ENCODE peak calls at places on chromosomes 13 and 19, in nine cellular contexts. One of them, this sample, is unnamed.

GRCh38 chr19:18291590-18292459 is 10.4 kb upstream of the JUND start:
- DNase-seq in NCI-H510A: peak
- DNase-seq in AG20443: peak
- DNase-seq in naive thymus-derived CD8-positive, alpha-beta T cell: peak
- DNase-seq in kidney glomerular epithelial cell: peak
- DNase-seq in GM12878: no peak
- DNase-seq in HS-5: no peak
- DNase-seq in Caco-2: peak
- DNase-seq in COR-L47: peak
- DNase-seq in this sample: peak

GRCh38 chr19:3125900-3126524 is 9.8 kb upstream of the GNA15 start:
- DNase-seq in AG20443: peak
- DNase-seq in NCI-H510A: peak
- DNase-seq in kidney glomerular epithelial cell: peak
- DNase-seq in HS-5: no peak
- DNase-seq in GM12878: no peak
- DNase-seq in naive thymus-derived CD8-positive, alpha-beta T cell: peak
- DNase-seq in Caco-2: peak
- DNase-seq in COR-L47: peak
- DNase-seq in this sample: no peak

GRCh38 chr13:93352616-93353015 is 126.0 kb downstream of the GPC6 start:
- DNase-seq in naive thymus-derived CD8-positive, alpha-beta T cell: no peak
- DNase-seq in COR-L47: no peak
- DNase-seq in kidney glomerular epithelial cell: no peak
- DNase-seq in NCI-H510A: no peak
- DNase-seq in AG20443: no peak
- DNase-seq in Caco-2: no peak
- DNase-seq in GM12878: no peak
- DNase-seq in HS-5: no peak
- DNase-seq in this sample: no peak

GRCh38 chr13:99373436-99373835 is 66.2 kb upstream of the GPR183 start:
- DNase-seq in naive thymus-derived CD8-positive, alpha-beta T cell: no peak
- DNase-seq in kidney glomerular epithelial cell: no peak
- DNase-seq in COR-L47: no peak
- DNase-seq in AG20443: no peak
- DNase-seq in Caco-2: no peak
- DNase-seq in HS-5: no peak
- DNase-seq in GM12878: no peak
- DNase-seq in NCI-H510A: no peak
- DNase-seq in this sample: no peak

GRCh38 chr13:32121316-32121715 is 89.7 kb downstream of the FRY start:
- DNase-seq in HS-5: no peak
- DNase-seq in COR-L47: no peak
- DNase-seq in kidney glomerular epithelial cell: no peak
- DNase-seq in Caco-2: no peak
- DNase-seq in GM12878: no peak
- DNase-seq in naive thymus-derived CD8-positive, alpha-beta T cell: no peak
- DNase-seq in NCI-H510A: no peak
- DNase-seq in AG20443: no peak
- DNase-seq in this sample: no peak

GRCh38 chr19:41928754-41929535 is 696 bp upstream of the ERFL start:
- DNase-seq in HS-5: no peak
- DNase-seq in Caco-2: no peak
- DNase-seq in naive thymus-derived CD8-positive, alpha-beta T cell: no peak
- DNase-seq in GM12878: no peak
- DNase-seq in COR-L47: no peak
- DNase-seq in kidney glomerular epithelial cell: no peak
- DNase-seq in AG20443: no peak
- DNase-seq in NCI-H510A: no peak
- DNase-seq in this sample: no peak

GRCh38 chr13:68872338-68872737 is 1235.3 kb upstream of the ATXN8OS start:
- DNase-seq in HS-5: no peak
- DNase-seq in GM12878: no peak
- DNase-seq in COR-L47: no peak
- DNase-seq in naive thymus-derived CD8-positive, alpha-beta T cell: no peak
- DNase-seq in Caco-2: no peak
- DNase-seq in NCI-H510A: no peak
- DNase-seq in AG20443: no peak
- DNase-seq in kidney glomerular epithelial cell: no peak
- DNase-seq in this sample: no peak

GRCh38 chr19:46924874-46925547 is 64.2 kb downstream of the ARHGAP35 start:
- DNase-seq in AG20443: peak
- DNase-seq in COR-L47: no peak
- DNase-seq in Caco-2: peak
- DNase-seq in HS-5: no peak
- DNase-seq in naive thymus-derived CD8-positive, alpha-beta T cell: no peak
- DNase-seq in NCI-H510A: no peak
- DNase-seq in GM12878: no peak
- DNase-seq in kidney glomerular epithelial cell: no peak
- DNase-seq in this sample: no peak

GRCh38 chr19:48644839-48645651 is 942 bp downstream of the CA11 start:
- DNase-seq in HS-5: no peak
- DNase-seq in COR-L47: peak
- DNase-seq in kidney glomerular epithelial cell: peak
- DNase-seq in Caco-2: peak
- DNase-seq in AG20443: peak
- DNase-seq in NCI-H510A: peak
- DNase-seq in GM12878: no peak
- DNase-seq in naive thymus-derived CD8-positive, alpha-beta T cell: peak
- DNase-seq in this sample: peak

GRCh38 chr19:6532244-6532999 is 1.6 kb downstream of the TNFSF9 start:
- DNase-seq in AG20443: no peak
- DNase-seq in GM12878: no peak
- DNase-seq in NCI-H510A: no peak
- DNase-seq in COR-L47: no peak
- DNase-seq in kidney glomerular epithelial cell: no peak
- DNase-seq in Caco-2: no peak
- DNase-seq in naive thymus-derived CD8-positive, alpha-beta T cell: peak
- DNase-seq in HS-5: no peak
- DNase-seq in this sample: no peak

GRCh38 chr19:4225902-4226301 is 3.4 kb upstream of the EBI3 start:
- DNase-seq in AG20443: no peak
- DNase-seq in Caco-2: no peak
- DNase-seq in COR-L47: no peak
- DNase-seq in naive thymus-derived CD8-positive, alpha-beta T cell: no peak
- DNase-seq in kidney glomerular epithelial cell: no peak
- DNase-seq in GM12878: no peak
- DNase-seq in HS-5: no peak
- DNase-seq in NCI-H510A: no peak
- DNase-seq in this sample: no peak

GRCh38 chr19:1656988-1657536 is 4.6 kb upstream of the TCF3 start:
- DNase-seq in AG20443: no peak
- DNase-seq in COR-L47: no peak
- DNase-seq in kidney glomerular epithelial cell: no peak
- DNase-seq in naive thymus-derived CD8-positive, alpha-beta T cell: no peak
- DNase-seq in Caco-2: no peak
- DNase-seq in NCI-H510A: no peak
- DNase-seq in GM12878: no peak
- DNase-seq in HS-5: no peak
- DNase-seq in this sample: no peak

GRCh38 chr13:31965361-31966066 is 66.1 kb upstream of the FRY start:
- DNase-seq in naive thymus-derived CD8-positive, alpha-beta T cell: no peak
- DNase-seq in HS-5: no peak
- DNase-seq in NCI-H510A: no peak
- DNase-seq in Caco-2: no peak
- DNase-seq in AG20443: peak
- DNase-seq in kidney glomerular epithelial cell: peak
- DNase-seq in GM12878: peak
- DNase-seq in COR-L47: no peak
- DNase-seq in this sample: no peak

GRCh38 chr19:52621376-52621775 is 16.8 kb downstream of the ZNF83 start:
- DNase-seq in COR-L47: no peak
- DNase-seq in kidney glomerular epithelial cell: no peak
- DNase-seq in Caco-2: no peak
- DNase-seq in AG20443: no peak
- DNase-seq in GM12878: no peak
- DNase-seq in NCI-H510A: no peak
- DNase-seq in HS-5: no peak
- DNase-seq in naive thymus-derived CD8-positive, alpha-beta T cell: peak
- DNase-seq in this sample: no peak

GRCh38 chr19:12864721-12865715 is 16.2 kb downstream of the DNASE2 start:
- DNase-seq in AG20443: peak
- DNase-seq in NCI-H510A: no peak
- DNase-seq in HS-5: no peak
- DNase-seq in Caco-2: no peak
- DNase-seq in GM12878: no peak
- DNase-seq in COR-L47: no peak
- DNase-seq in kidney glomerular epithelial cell: no peak
- DNase-seq in naive thymus-derived CD8-positive, alpha-beta T cell: no peak
- DNase-seq in this sample: no peak

GRCh38 chr13:29543230-29544215 is 52.0 kb downstream of the SLC7A1 start:
- DNase-seq in naive thymus-derived CD8-positive, alpha-beta T cell: no peak
- DNase-seq in GM12878: peak
- DNase-seq in Caco-2: no peak
- DNase-seq in kidney glomerular epithelial cell: no peak
- DNase-seq in AG20443: peak
- DNase-seq in HS-5: no peak
- DNase-seq in COR-L47: no peak
- DNase-seq in NCI-H510A: no peak
- DNase-seq in this sample: no peak

GRCh38 chr19:6343462-6343861 is 10.1 kb upstream of the ACER1 start:
- DNase-seq in AG20443: no peak
- DNase-seq in naive thymus-derived CD8-positive, alpha-beta T cell: no peak
- DNase-seq in COR-L47: no peak
- DNase-seq in HS-5: no peak
- DNase-seq in kidney glomerular epithelial cell: no peak
- DNase-seq in GM12878: no peak
- DNase-seq in NCI-H510A: no peak
- DNase-seq in Caco-2: no peak
- DNase-seq in this sample: no peak

This sample was measured in KG1.